ENCODE peak calls at places on chromosomes 6 and 20, in nine cellular contexts. D, Z, F, K, T, A, V, C and N are unnamed samples.

GRCh38 chr20:60249436-60249835 is 291.2 kb downstream of the CDH26 start:
- DNase-seq in K (peak; percentile 95), Z (peak; percentile 100), A (no peak), C (peak; percentile 19), F (no peak), D (no peak), T (no peak), V (peak; percentile 39), N (no peak)

GRCh38 chr20:31485450-31486339 is 10.6 kb downstream of the REM1 start:
- DNase-seq in T (no peak), K (peak; percentile 33), V (no peak), F (no peak), D (no peak), A (no peak), Z (no peak), C (peak; percentile 92), N (no peak)

GRCh38 chr20:49583669-49584417 is 15.9 kb upstream of the PTGIS start:
- DNase-seq in Z (peak; percentile 96), V (peak; percentile 44), K (peak; percentile 88), A (no peak), F (no peak), T (peak; percentile 36), D (no peak), C (peak; percentile 95), N (peak; percentile 97)

GRCh38 chr6:35804996-35805736 is at the start of gene LHFPL5:
- DNase-seq in V (peak; percentile 39), C (peak; percentile 33), A (no peak), F (peak; percentile 73), T (peak; percentile 44), K (no peak), Z (no peak), D (peak; percentile 93), N (peak; percentile 32)

GRCh38 chr6:163406320-163406719 is 8.2 kb upstream of the QKI start:
- DNase-seq in Z (no peak), A (no peak), C (no peak), K (no peak), V (no peak), F (no peak), T (no peak), D (no peak), N (no peak)

GRCh38 chr20:34673411-34673810 is 3.5 kb downstream of the PIGU start:
- DNase-seq in A (no peak), C (no peak), V (no peak), K (no peak), T (no peak), Z (no peak), D (no peak), F (no peak), N (no peak)

GRCh38 chr6:157405986-157406385 is 25.0 kb downstream of the ZDHHC14 start:
- DNase-seq in A (no peak), K (peak; percentile 6), Z (no peak), C (peak; percentile 72), F (no peak), V (no peak), T (no peak), D (no peak), N (no peak)

GRCh38 chr20:17171750-17172149 is 55.1 kb upstream of the PCSK2 start:
- DNase-seq in T (no peak), K (no peak), F (no peak), V (no peak), A (no peak), C (no peak), Z (no peak), D (no peak), N (no peak)

GRCh38 chr6:34506718-34507117 is 40.8 kb downstream of the PACSIN1 start:
- DNase-seq in C (no peak), D (peak; percentile 58), Z (no peak), A (no peak), K (no peak), V (no peak), F (no peak), T (no peak), N (no peak)

GRCh38 chr6:107132330-107132954 is 17.1 kb upstream of the BEND3 start:
- DNase-seq in V (peak; percentile 36), A (no peak), Z (no peak), D (peak; percentile 65), F (peak; percentile 49), T (peak; percentile 10), C (peak; percentile 56), K (peak; percentile 39), N (peak; percentile 46)

GRCh38 chr6:33856655-33857054 is 52.9 kb upstream of the MLN start:
- DNase-seq in D (no peak), V (no peak), Z (no peak), F (no peak), C (no peak), K (no peak), A (peak; percentile 30), T (no peak), N (no peak)

GRCh38 chr20:41398408-41398807 is 31.8 kb upstream of the EMILIN3 start:
- DNase-seq in K (no peak), Z (no peak), A (no peak), V (no peak), F (no peak), D (no peak), T (no peak), C (peak; percentile 81), N (no peak)

GRCh38 chr6:110322151-110323003 is 35.8 kb downstream of the METTL24 start:
- DNase-seq in C (no peak), D (no peak), K (no peak), A (no peak), T (no peak), F (no peak), V (no peak), Z (no peak), N (no peak)

GRCh38 chr20:57708694-57709673 is 831 bp downstream of the PMEPA1 start:
- DNase-seq in C (peak; percentile 17), A (no peak), T (no peak), D (no peak), K (no peak), Z (no peak), V (no peak), F (no peak), N (no peak)

GRCh38 chr20:25321262-25321831 is 69.3 kb downstream of the ABHD12 start:
- DNase-seq in K (no peak), V (no peak), D (peak; percentile 29), C (no peak), Z (no peak), A (no peak), F (no peak), T (no peak), N (no peak)